ENCODE peak calls at places on chromosomes 3 and 15, in four cellular contexts. Y is mucosa of descending colon; Z is activated CD8-positive, alpha-beta memory T cell treated with anti-CD3 and anti-CD28 coated beads for 48 hours; V is NCI-H1092. C is an unnamed sample.

GRCh38 chr3:172617013-172617706 is 93.7 kb downstream of the NCEH1 start:
- DNase-seq in Y (no peak), V (no peak), Z (no peak), C (no peak)

GRCh38 chr3:171614318-171614967 is 154.2 kb upstream of the TNIK start:
- DNase-seq in Y (no peak), Z (no peak), V (no peak), C (peak; percentile 48)

GRCh38 chr15:87527416-87527815 is 729.1 kb downstream of the NTRK3 start:
- DNase-seq in Y (no peak), Z (no peak), V (no peak), C (no peak)

GRCh38 chr3:39639344-39640236 is 169.8 kb upstream of the MYRIP start:
- DNase-seq in V (no peak), Z (no peak), Y (no peak), C (no peak)

GRCh38 chr3:46467562-46467961 is 2.9 kb upstream of the LTF start:
- DNase-seq in Y (no peak), V (no peak), Z (no peak), C (no peak)

GRCh38 chr3:17972030-17972429 is 229.6 kb upstream of the TBC1D5 start:
- DNase-seq in V (no peak), Y (no peak), Z (no peak), C (no peak)

GRCh38 chr3:72887723-72888545 is at the start of gene GXYLT2:
- DNase-seq in Z (no peak), V (peak; percentile 37), Y (peak; percentile 73), C (peak; percentile 71)

GRCh38 chr3:58215317-58216025 is 4.7 kb upstream of the DNASE1L3 start:
- DNase-seq in Y (no peak), V (no peak), Z (no peak), C (no peak)

GRCh38 chr3:148075829-148076716 is 621.6 kb upstream of the AGTR1 start:
- DNase-seq in Z (no peak), V (peak; percentile 9), Y (peak; percentile 7), C (no peak)

GRCh38 chr15:72195101-72195511 is 2.5 kb downstream of the GRAMD2A start:
- DNase-seq in V (no peak), Y (no peak), Z (no peak), C (no peak)

GRCh38 chr3:124592658-124593441 is 137.4 kb upstream of the UMPS start:
- DNase-seq in V (no peak), Y (peak; percentile 49), Z (no peak), C (no peak)

GRCh38 chr3:187136936-187137335 is 2.4 kb downstream of the RPL39L start:
- DNase-seq in V (no peak), Z (no peak), Y (no peak), C (no peak)

GRCh38 chr3:74121761-74122160 is 492.7 kb downstream of the CNTN3 start:
- DNase-seq in Y (no peak), Z (no peak), V (no peak), C (no peak)

GRCh38 chr3:194370753-194371152 is 1.2 kb upstream of the LRRC15 start:
- DNase-seq in V (no peak), Y (no peak), Z (no peak), C (no peak)

GRCh38 chr15:73988075-73988969 is 3.8 kb downstream of the STOML1 start:
- DNase-seq in Z (no peak), Y (no peak), V (no peak), C (no peak)

GRCh38 chr15:57680021-57680420 is 26.5 kb upstream of the POLR2M start:
- DNase-seq in Y (no peak), V (no peak), Z (no peak), C (no peak)

GRCh38 chr3:58350627-58351013 is 17.9 kb downstream of the PXK start:
- DNase-seq in V (no peak), Y (no peak), Z (no peak), C (no peak)

GRCh38 chr3:102248981-102249705 is 185.7 kb upstream of the ZPLD1 start:
- DNase-seq in Y (no peak), V (no peak), Z (no peak), C (no peak)

GRCh38 chr3:45211466-45212094 is 14.5 kb downstream of the TMEM158 start:
- DNase-seq in Y (no peak), Z (no peak), V (no peak), C (no peak)

GRCh38 chr3:120743081-120743365 is 479 bp downstream of the GTF2E1 start:
- DNase-seq in Z (no peak), Y (no peak), V (no peak), C (no peak)